ENCODE peak calls at places on chromosomes 4 and X, in four cellular contexts. One of them, this sample, is unnamed.

GRCh38 chr4:183130328-183131155 is 31.5 kb downstream of the WWC2 start:
- DNase-seq in stomach: peak
- DNase-seq in suprapubic skin: no peak
- DNase-seq in cardiac fibroblast: peak
- DNase-seq in this sample: peak

GRCh38 chr4:152168960-152169616 is 366.8 kb downstream of the FBXW7 start:
- DNase-seq in stomach: no peak
- DNase-seq in suprapubic skin: no peak
- DNase-seq in cardiac fibroblast: no peak
- DNase-seq in this sample: peak

GRCh38 chr4:94032754-94033153 is 174.9 kb upstream of the SMARCAD1 start:
- DNase-seq in stomach: no peak
- DNase-seq in suprapubic skin: no peak
- DNase-seq in cardiac fibroblast: no peak
- DNase-seq in this sample: no peak

GRCh38 chrX:130799393-130799792 is 103.6 kb downstream of the ENOX2 start:
- DNase-seq in stomach: no peak
- DNase-seq in suprapubic skin: no peak
- DNase-seq in cardiac fibroblast: peak
- DNase-seq in this sample: peak

GRCh38 chrX:87621697-87622096 is 104.1 kb downstream of the KLHL4 start:
- DNase-seq in stomach: no peak
- DNase-seq in suprapubic skin: no peak
- DNase-seq in cardiac fibroblast: peak
- DNase-seq in this sample: peak

GRCh38 chr4:37812713-37813112 is 13.8 kb upstream of the PGM2 start:
- DNase-seq in stomach: no peak
- DNase-seq in suprapubic skin: no peak
- DNase-seq in cardiac fibroblast: peak
- DNase-seq in this sample: peak

GRCh38 chr4:168531305-168531704 is 34.5 kb downstream of the PALLD start:
- DNase-seq in stomach: no peak
- DNase-seq in suprapubic skin: no peak
- DNase-seq in cardiac fibroblast: no peak
- DNase-seq in this sample: no peak

GRCh38 chr4:125390727-125391126 is 76.0 kb downstream of the FAT4 start:
- DNase-seq in stomach: no peak
- DNase-seq in suprapubic skin: no peak
- DNase-seq in cardiac fibroblast: no peak
- DNase-seq in this sample: no peak

GRCh38 chr4:76977731-76978350 is 28.3 kb downstream of the SEPTIN11 start:
- DNase-seq in stomach: no peak
- DNase-seq in suprapubic skin: no peak
- DNase-seq in cardiac fibroblast: peak
- DNase-seq in this sample: peak
- H3K4me3 ChIP-seq in stomach: no peak
- H3K4me3 ChIP-seq in suprapubic skin: no peak
- H3K4me3 ChIP-seq in cardiac fibroblast: no peak
- H3K4me3 ChIP-seq in this sample: no peak

GRCh38 chrX:134246282-134246681 is 9.3 kb downstream of the CCDC160 start:
- DNase-seq in stomach: no peak
- DNase-seq in suprapubic skin: no peak
- DNase-seq in cardiac fibroblast: peak
- DNase-seq in this sample: no peak
- TF ChIP-seq CTCF in stomach: no peak
- TF ChIP-seq CTCF in suprapubic skin: no peak
- TF ChIP-seq CTCF in cardiac fibroblast: no peak
- TF ChIP-seq CTCF in this sample: no peak

DNA sequence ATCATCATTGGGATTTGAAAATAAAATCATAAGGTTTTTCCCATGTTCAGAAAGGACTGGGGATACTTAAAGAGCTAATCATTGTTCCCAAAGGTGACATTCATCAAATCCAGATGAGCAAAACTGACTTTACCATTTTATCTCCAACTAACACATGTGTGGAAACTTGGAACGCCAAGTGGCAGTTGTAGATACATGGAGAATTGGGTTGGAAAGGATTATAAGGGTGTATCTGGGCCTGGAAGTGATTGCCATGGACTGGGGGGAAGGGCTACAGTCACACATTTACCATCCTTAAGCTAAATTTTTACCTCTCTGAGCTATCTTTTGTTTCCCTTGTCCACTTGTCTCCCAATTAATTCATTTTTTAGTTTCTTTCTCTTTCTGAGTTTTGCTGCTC is 203.4 kb downstream of the SLC39A8 start:
- DNase-seq in stomach: no peak
- DNase-seq in suprapubic skin: no peak
- DNase-seq in cardiac fibroblast: no peak
- DNase-seq in this sample: no peak
- H3K4me3 ChIP-seq in stomach: no peak
- H3K4me3 ChIP-seq in suprapubic skin: no peak
- H3K4me3 ChIP-seq in cardiac fibroblast: no peak
- H3K4me3 ChIP-seq in this sample: no peak

DNA sequence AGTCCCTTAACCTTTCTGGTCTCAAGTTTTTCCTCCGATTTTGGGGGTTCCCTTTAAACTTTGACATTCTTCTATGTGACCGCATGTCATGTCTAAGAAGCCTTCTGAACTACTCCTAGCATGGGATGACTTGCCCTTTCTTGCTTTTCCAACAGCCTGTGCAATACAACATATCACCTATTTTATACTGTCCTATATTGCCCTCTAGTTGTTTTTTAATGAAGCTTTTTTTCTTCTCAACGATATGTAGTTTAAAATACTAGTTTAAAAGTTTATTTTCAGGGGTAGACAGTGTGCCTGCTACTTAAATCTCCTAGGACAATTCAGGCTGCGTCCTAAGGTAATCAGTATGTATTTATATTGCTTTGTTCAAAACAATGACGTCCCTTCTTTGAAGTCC is 1.0 kb upstream of the IGBP1 start:
- DNase-seq in stomach: no peak
- DNase-seq in suprapubic skin: no peak
- DNase-seq in cardiac fibroblast: no peak
- DNase-seq in this sample: peak
- TF ChIP-seq CTCF in stomach: no peak
- TF ChIP-seq CTCF in suprapubic skin: no peak
- TF ChIP-seq CTCF in cardiac fibroblast: no peak
- TF ChIP-seq CTCF in this sample: peak

GRCh38 chrX:154380153-154380552 is 1.1 kb downstream of the EMD start:
- DNase-seq in stomach: no peak
- DNase-seq in suprapubic skin: no peak
- DNase-seq in cardiac fibroblast: no peak
- DNase-seq in this sample: peak

GRCh38 chrX:154379569-154379951 is 465 bp downstream of the EMD start:
- DNase-seq in stomach: no peak
- DNase-seq in suprapubic skin: no peak
- DNase-seq in cardiac fibroblast: no peak
- DNase-seq in this sample: no peak

GRCh38 chrX:154381271-154381670 is 2.2 kb downstream of the EMD start:
- DNase-seq in stomach: no peak
- DNase-seq in suprapubic skin: no peak
- DNase-seq in cardiac fibroblast: no peak
- DNase-seq in this sample: no peak

GRCh38 chrX:154382483-154383069 is 3.5 kb downstream of the EMD start:
- DNase-seq in stomach: no peak
- DNase-seq in suprapubic skin: no peak
- DNase-seq in cardiac fibroblast: no peak
- DNase-seq in this sample: peak

DNA sequence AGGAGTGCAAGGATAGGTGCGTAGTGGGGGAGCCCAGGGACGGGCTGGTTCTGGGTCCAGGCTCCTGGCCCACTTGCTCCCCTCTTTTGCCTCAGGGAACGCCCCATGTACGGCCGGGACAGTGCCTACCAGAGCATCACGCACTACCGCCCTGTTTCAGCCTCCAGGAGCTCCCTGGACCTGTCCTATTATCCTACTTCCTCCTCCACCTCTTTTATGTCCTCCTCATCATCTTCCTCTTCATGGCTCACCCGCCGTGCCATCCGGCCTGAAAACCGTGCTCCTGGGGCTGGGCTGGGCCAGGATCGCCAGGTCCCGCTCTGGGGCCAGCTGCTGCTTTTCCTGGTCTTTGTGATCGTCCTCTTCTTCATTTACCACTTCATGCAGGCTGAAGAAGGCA is 1.7 kb downstream of the EMD start:
- DNase-seq in stomach: no peak
- DNase-seq in suprapubic skin: no peak
- DNase-seq in cardiac fibroblast: no peak
- DNase-seq in this sample: no peak
- H3K4me3 ChIP-seq in stomach: peak
- H3K4me3 ChIP-seq in suprapubic skin: peak
- H3K4me3 ChIP-seq in cardiac fibroblast: peak
- H3K4me3 ChIP-seq in this sample: peak

GRCh38 chr4:27084685-27085356 is 224.2 kb downstream of the STIM2 start:
- DNase-seq in stomach: peak
- DNase-seq in suprapubic skin: no peak
- DNase-seq in cardiac fibroblast: peak
- DNase-seq in this sample: peak
- TF ChIP-seq CTCF in stomach: no peak
- TF ChIP-seq CTCF in suprapubic skin: no peak
- TF ChIP-seq CTCF in cardiac fibroblast: no peak
- TF ChIP-seq CTCF in this sample: no peak

DNA sequence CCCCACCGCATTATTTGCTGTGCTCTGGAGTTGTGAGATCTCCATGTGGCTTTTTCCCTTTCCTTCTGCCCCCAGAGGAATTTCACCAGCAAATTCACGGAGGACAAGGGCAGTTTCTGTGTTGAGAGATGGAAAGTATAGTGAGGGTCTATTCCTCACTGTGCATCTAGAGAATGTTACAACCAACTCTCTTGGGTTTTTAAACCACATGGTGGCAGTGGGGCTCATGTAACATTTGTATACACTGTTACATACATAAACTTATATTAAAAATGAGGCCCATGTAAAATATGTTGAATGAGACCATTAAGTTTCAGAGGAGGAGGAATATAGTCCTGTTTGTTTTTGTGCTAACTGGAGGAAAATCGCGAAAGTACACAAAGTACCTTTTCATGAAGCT is 914 bp upstream of the PRKG2 start:
- DNase-seq in stomach: no peak
- DNase-seq in suprapubic skin: no peak
- DNase-seq in cardiac fibroblast: no peak
- DNase-seq in this sample: no peak
- H3K4me3 ChIP-seq in stomach: no peak
- H3K4me3 ChIP-seq in suprapubic skin: no peak
- H3K4me3 ChIP-seq in cardiac fibroblast: no peak
- H3K4me3 ChIP-seq in this sample: no peak

GRCh38 chrX:153971124-153971631 is 440 bp downstream of the HCFC1 start:
- DNase-seq in stomach: peak
- DNase-seq in suprapubic skin: peak
- DNase-seq in cardiac fibroblast: peak
- DNase-seq in this sample: peak

GRCh38 chrX:153974003-153974725 is 1.6 kb downstream of the TMEM187 start:
- DNase-seq in stomach: no peak
- DNase-seq in suprapubic skin: no peak
- DNase-seq in cardiac fibroblast: no peak
- DNase-seq in this sample: no peak

GRCh38 chrX:153973127-153974002 is 811 bp downstream of the TMEM187 start:
- DNase-seq in stomach: no peak
- DNase-seq in suprapubic skin: no peak
- DNase-seq in cardiac fibroblast: no peak
- DNase-seq in this sample: no peak

GRCh38 chrX:153971632-153972367 is at the start of gene HCFC1:
- DNase-seq in stomach: peak
- DNase-seq in suprapubic skin: peak
- DNase-seq in cardiac fibroblast: peak
- DNase-seq in this sample: peak

GRCh38 chrX:153972368-153973126 is at the start of gene TMEM187:
- DNase-seq in stomach: peak
- DNase-seq in suprapubic skin: peak
- DNase-seq in cardiac fibroblast: peak
- DNase-seq in this sample: peak
- TF ChIP-seq CTCF in stomach: no peak
- TF ChIP-seq CTCF in suprapubic skin: no peak
- TF ChIP-seq CTCF in cardiac fibroblast: no peak
- TF ChIP-seq CTCF in this sample: no peak

DNA sequence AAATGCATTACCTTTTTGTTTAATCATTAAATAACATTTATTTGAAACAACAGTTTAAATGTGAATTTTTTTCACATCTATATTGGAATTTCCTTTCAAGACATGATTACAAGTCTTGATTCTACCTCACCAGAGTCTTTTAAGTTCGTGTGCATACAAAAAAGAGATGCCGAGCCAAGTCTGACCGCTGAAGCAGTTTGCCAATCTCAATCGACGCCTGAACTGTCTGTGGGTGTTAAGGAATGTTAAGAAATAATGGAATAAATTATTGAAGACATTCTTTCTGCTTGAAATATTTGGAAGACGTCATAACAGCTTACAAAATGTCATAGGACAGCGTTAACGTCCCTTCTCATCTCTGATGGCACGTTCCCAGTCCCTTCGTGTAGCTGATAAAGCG is 27.9 kb upstream of the TNIP3 start:
- DNase-seq in stomach: no peak
- DNase-seq in suprapubic skin: no peak
- DNase-seq in cardiac fibroblast: peak
- DNase-seq in this sample: no peak
- H3K4me3 ChIP-seq in stomach: no peak
- H3K4me3 ChIP-seq in suprapubic skin: no peak
- H3K4me3 ChIP-seq in cardiac fibroblast: peak
- H3K4me3 ChIP-seq in this sample: peak

GRCh38 chrX:23888887-23889501 is 18.7 kb downstream of the APOO start:
- DNase-seq in stomach: no peak
- DNase-seq in suprapubic skin: no peak
- DNase-seq in cardiac fibroblast: peak
- DNase-seq in this sample: peak
- TF ChIP-seq CTCF in stomach: no peak
- TF ChIP-seq CTCF in suprapubic skin: no peak
- TF ChIP-seq CTCF in cardiac fibroblast: no peak
- TF ChIP-seq CTCF in this sample: no peak

This sample was measured in epithelial cell of esophagus.